ENCODE peak calls at places on chromosomes 1 and 21, in seven cellular contexts. K is amniotic stem cell; V is hippocampal formation; C is central memory CD4-positive, alpha-beta T cell; H is heart left ventricle; B is SW 1271; F is bronchial epithelial cell. L is an unnamed sample.

GRCh38 chr21:26405071-26405470 is 168.0 kb downstream of the CYYR1 start:
- DNase-seq in K (no peak), V (no peak), C (no peak), H (no peak), B (no peak), F (peak; percentile 38), L (no peak)

GRCh38 chr1:87763498-87763897 is 434.8 kb downstream of the LMO4 start:
- DNase-seq in K (no peak), V (no peak), C (no peak), H (no peak), B (no peak), F (no peak), L (no peak)

GRCh38 chr1:224402472-224403035 is 32.0 kb downstream of the WDR26 start:
- DNase-seq in K (no peak), V (no peak), C (no peak), H (no peak), B (no peak), F (no peak), L (no peak)

GRCh38 chr1:206498685-206499084 is 8.6 kb upstream of the RASSF5 start:
- DNase-seq in K (no peak), V (no peak), C (no peak), H (no peak), B (no peak), F (peak; percentile 90), L (no peak)

GRCh38 chr1:198153103-198153502 is 3.7 kb upstream of the NEK7 start:
- DNase-seq in K (no peak), V (no peak), C (no peak), H (peak; percentile 79), B (no peak), F (no peak), L (no peak)

GRCh38 chr21:36756527-36756926 is 57.6 kb downstream of the SIM2 start:
- DNase-seq in K (no peak), V (peak; percentile 70), C (no peak), H (no peak), B (no peak), F (peak; percentile 19), L (no peak)

GRCh38 chr1:119358661-119359060 is 9.9 kb upstream of the HAO2 start:
- DNase-seq in K (no peak), V (no peak), C (no peak), H (no peak), B (no peak), F (peak; percentile 99), L (no peak)

GRCh38 chr1:72915581-72915980 is 633.2 kb upstream of the NEGR1 start:
- DNase-seq in K (no peak), V (no peak), C (no peak), H (no peak), B (no peak), F (no peak), L (no peak)

GRCh38 chr1:22075718-22076117 is 23.2 kb downstream of the CDC42 start:
- DNase-seq in K (no peak), V (no peak), C (no peak), H (no peak), B (no peak), F (no peak), L (no peak)

GRCh38 chr1:31576743-31577455 is 584 bp downstream of the TINAGL1 start:
- DNase-seq in K (no peak), V (no peak), C (no peak), H (peak; percentile 30), B (no peak), F (no peak), L (peak; percentile 78)

GRCh38 chr1:30284728-30285460 is 438.5 kb downstream of the MATN1 start:
- DNase-seq in K (no peak), V (no peak), C (no peak), H (no peak), B (no peak), F (no peak), L (no peak)

GRCh38 chr1:27690205-27690604 is 18.2 kb upstream of the IFI6 start:
- DNase-seq in K (no peak), V (no peak), C (no peak), H (no peak), B (no peak), F (no peak), L (no peak)

GRCh38 chr1:64133036-64133435 is 70.4 kb upstream of the UBE2U start:
- DNase-seq in K (peak; percentile 69), V (no peak), C (no peak), H (no peak), B (peak; percentile 55), F (peak; percentile 90), L (no peak)

GRCh38 chr21:25552856-25553255 is 54.4 kb downstream of the MRPL39 start:
- DNase-seq in K (no peak), V (no peak), C (no peak), H (no peak), B (no peak), F (no peak), L (no peak)

GRCh38 chr1:40373323-40374283 is at the start of gene SMAP2:
- DNase-seq in K (peak; percentile 88), V (peak; percentile 92), C (peak; percentile 95), H (peak; percentile 97), B (peak; percentile 85), F (peak; percentile 84), L (peak; percentile 99)

GRCh38 chr1:157150631-157151030 is 12.4 kb upstream of the ETV3 start:
- DNase-seq in K (no peak), V (no peak), C (no peak), H (no peak), B (no peak), F (no peak), L (no peak)

GRCh38 chr1:116693759-116694482 is 26.4 kb upstream of the IGSF3 start:
- DNase-seq in K (no peak), V (no peak), C (no peak), H (no peak), B (no peak), F (peak; percentile 98), L (no peak)

GRCh38 chr1:112852276-112852675 is 103.7 kb downstream of the SLC16A1 start:
- DNase-seq in K (no peak), V (no peak), C (no peak), H (no peak), B (no peak), F (no peak), L (no peak)

GRCh38 chr21:34705032-34705431 is 36.2 kb downstream of the CLIC6 start:
- DNase-seq in K (no peak), V (no peak), C (no peak), H (no peak), B (no peak), F (peak; percentile 85), L (no peak)

GRCh38 chr1:92502247-92502646 is 15.5 kb upstream of the GFI1 start:
- DNase-seq in K (no peak), V (no peak), C (no peak), H (no peak), B (peak; percentile 3), F (no peak), L (no peak)

L was measured in osteocyte.